ENCODE peak calls at places on chromosomes 7 and 10, in five cellular contexts. One of them, this sample, is unnamed.

GRCh38 chr10:75845538-75845937 is 414.1 kb downstream of the LRMDA start:
- DNase-seq in cardiac muscle cell: no peak
- DNase-seq in colonic mucosa: no peak
- DNase-seq in suprapubic skin: no peak
- DNase-seq in substantia nigra: no peak
- DNase-seq in this sample: no peak

GRCh38 chr10:88243847-88244730 is 339.0 kb downstream of the RNLS start:
- DNase-seq in colonic mucosa: peak
- DNase-seq in cardiac muscle cell: peak
- DNase-seq in substantia nigra: no peak
- DNase-seq in suprapubic skin: peak
- DNase-seq in this sample: no peak

GRCh38 chr7:85573346-85573745 is 386.5 kb upstream of the SEMA3D start:
- DNase-seq in cardiac muscle cell: no peak
- DNase-seq in colonic mucosa: no peak
- DNase-seq in suprapubic skin: no peak
- DNase-seq in substantia nigra: no peak
- DNase-seq in this sample: no peak

GRCh38 chr7:90345548-90346319 is 782 bp upstream of the GTPBP10 start:
- DNase-seq in cardiac muscle cell: peak
- DNase-seq in colonic mucosa: peak
- DNase-seq in substantia nigra: no peak
- DNase-seq in suprapubic skin: no peak
- DNase-seq in this sample: no peak

GRCh38 chr7:33888206-33888605 is 17.1 kb upstream of the BMPER start:
- DNase-seq in suprapubic skin: no peak
- DNase-seq in substantia nigra: no peak
- DNase-seq in colonic mucosa: no peak
- DNase-seq in cardiac muscle cell: no peak
- DNase-seq in this sample: no peak

GRCh38 chr10:30591249-30591670 is 38.3 kb downstream of the LYZL2 start:
- DNase-seq in cardiac muscle cell: peak
- DNase-seq in colonic mucosa: peak
- DNase-seq in suprapubic skin: peak
- DNase-seq in substantia nigra: no peak
- DNase-seq in this sample: peak

GRCh38 chr7:67788689-67789088 is 792.1 kb downstream of the TYW1 start:
- DNase-seq in cardiac muscle cell: peak
- DNase-seq in colonic mucosa: no peak
- DNase-seq in suprapubic skin: no peak
- DNase-seq in substantia nigra: no peak
- DNase-seq in this sample: no peak

GRCh38 chr10:126262971-126263370 is 125.3 kb downstream of the ADAM12 start:
- DNase-seq in suprapubic skin: no peak
- DNase-seq in cardiac muscle cell: no peak
- DNase-seq in substantia nigra: no peak
- DNase-seq in colonic mucosa: no peak
- DNase-seq in this sample: no peak

GRCh38 chr7:18361756-18362155 is 133.8 kb upstream of the HDAC9 start:
- DNase-seq in colonic mucosa: peak
- DNase-seq in suprapubic skin: no peak
- DNase-seq in cardiac muscle cell: peak
- DNase-seq in substantia nigra: no peak
- DNase-seq in this sample: no peak

GRCh38 chr10:103653581-103654020 is 160.1 kb downstream of the NEURL1 start:
- DNase-seq in colonic mucosa: peak
- DNase-seq in suprapubic skin: peak
- DNase-seq in substantia nigra: no peak
- DNase-seq in cardiac muscle cell: no peak
- DNase-seq in this sample: no peak

GRCh38 chr10:28676968-28677888 is at the start of gene BAMBI:
- DNase-seq in substantia nigra: peak
- DNase-seq in colonic mucosa: peak
- DNase-seq in suprapubic skin: peak
- DNase-seq in cardiac muscle cell: peak
- DNase-seq in this sample: peak
- H3K27ac ChIP-seq in substantia nigra: peak
- H3K27ac ChIP-seq in colonic mucosa: no peak
- H3K27ac ChIP-seq in suprapubic skin: peak
- H3K27ac ChIP-seq in cardiac muscle cell: peak
- H3K27ac ChIP-seq in this sample: no peak

DNA sequence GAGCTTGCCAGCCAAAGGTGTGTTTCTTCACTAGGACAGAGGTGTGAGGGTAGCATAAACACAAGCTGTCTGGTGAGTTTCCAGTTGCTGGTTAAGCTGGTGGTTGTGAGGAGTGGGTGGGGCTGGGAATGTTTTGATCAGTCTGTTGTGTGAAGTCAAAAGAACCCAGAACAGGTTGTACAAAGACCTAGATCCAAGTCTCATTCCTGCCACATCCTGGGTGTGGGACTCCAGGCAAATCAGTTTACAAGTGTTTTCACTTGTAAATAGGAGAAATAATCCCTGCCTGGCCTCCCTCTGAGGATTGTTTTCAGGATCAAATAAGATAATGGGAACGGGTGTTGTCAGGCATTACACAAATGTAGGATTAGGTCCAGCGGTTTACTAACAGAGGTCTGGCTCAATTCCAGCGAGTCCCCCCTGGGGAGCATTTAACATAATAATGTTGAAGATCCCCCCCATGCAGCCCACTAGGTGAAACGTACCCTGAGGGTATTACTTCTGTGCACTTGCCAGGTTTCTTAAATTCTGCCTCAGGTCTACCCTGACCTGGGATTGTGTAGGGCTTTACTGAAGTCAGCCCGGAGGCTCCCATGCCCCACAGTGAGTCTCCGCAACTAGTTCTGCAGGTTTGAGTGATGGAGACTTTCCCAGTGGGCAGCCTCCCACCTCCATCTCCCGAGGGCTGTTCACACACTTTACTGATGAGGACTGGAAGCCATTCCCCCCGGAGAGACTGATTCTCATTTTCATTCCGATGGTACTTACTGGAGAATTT is 2.6 kb upstream of the FRAT2 start:
- DNase-seq in suprapubic skin: no peak
- DNase-seq in colonic mucosa: peak
- DNase-seq in cardiac muscle cell: no peak
- DNase-seq in substantia nigra: no peak
- DNase-seq in this sample: no peak
- H3K27ac ChIP-seq in suprapubic skin: peak
- H3K27ac ChIP-seq in colonic mucosa: no peak
- H3K27ac ChIP-seq in cardiac muscle cell: no peak
- H3K27ac ChIP-seq in substantia nigra: no peak
- H3K27ac ChIP-seq in this sample: no peak

DNA sequence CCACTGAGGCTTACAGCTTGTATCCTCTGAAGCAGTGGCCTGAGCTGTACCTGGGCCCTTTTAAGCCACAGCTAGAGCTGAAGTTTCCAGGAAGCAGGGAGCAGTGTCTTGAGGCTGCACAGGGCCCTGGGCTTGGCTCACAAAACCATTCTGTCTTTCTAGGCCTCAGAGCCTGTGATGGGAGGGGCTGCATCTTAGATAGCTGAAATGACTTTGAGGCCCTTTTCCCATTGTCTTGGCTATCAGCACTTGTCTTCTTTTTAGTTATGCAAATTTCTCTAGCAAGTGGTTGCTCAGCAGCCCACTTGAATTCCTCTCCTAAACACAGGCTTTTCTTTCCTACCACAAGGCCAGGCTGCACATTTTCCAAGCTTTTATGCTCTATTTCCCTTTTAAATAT is 864.2 kb downstream of the REEP3 start:
- DNase-seq in colonic mucosa: no peak
- DNase-seq in cardiac muscle cell: no peak
- DNase-seq in suprapubic skin: no peak
- DNase-seq in substantia nigra: no peak
- DNase-seq in this sample: no peak
- H3K27ac ChIP-seq in colonic mucosa: no peak
- H3K27ac ChIP-seq in cardiac muscle cell: no peak
- H3K27ac ChIP-seq in suprapubic skin: no peak
- H3K27ac ChIP-seq in substantia nigra: no peak
- H3K27ac ChIP-seq in this sample: no peak

DNA sequence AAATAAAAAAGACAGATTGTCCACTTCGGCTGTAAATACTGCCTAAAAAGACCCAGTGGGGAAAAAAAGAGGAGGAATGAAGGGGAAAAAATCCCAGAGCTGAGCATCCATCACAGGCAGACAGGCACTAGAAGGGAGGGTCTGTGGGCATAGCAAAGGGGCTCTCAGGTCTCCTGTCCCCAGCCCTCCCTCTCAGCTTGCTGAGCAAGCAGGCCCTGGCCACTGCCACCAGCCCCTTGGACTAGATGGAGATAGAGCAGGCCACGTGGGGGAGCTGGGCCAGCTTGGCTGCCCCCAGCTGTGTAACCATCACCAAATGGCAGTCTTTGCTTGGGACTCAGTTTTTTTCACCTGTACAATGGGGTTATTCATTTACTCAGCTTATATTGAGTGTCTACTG is 141.6 kb upstream of the UNC5B start:
- DNase-seq in substantia nigra: no peak
- DNase-seq in suprapubic skin: no peak
- DNase-seq in colonic mucosa: no peak
- DNase-seq in cardiac muscle cell: no peak
- DNase-seq in this sample: no peak
- H3K27ac ChIP-seq in substantia nigra: no peak
- H3K27ac ChIP-seq in suprapubic skin: no peak
- H3K27ac ChIP-seq in colonic mucosa: no peak
- H3K27ac ChIP-seq in cardiac muscle cell: no peak
- H3K27ac ChIP-seq in this sample: no peak

DNA sequence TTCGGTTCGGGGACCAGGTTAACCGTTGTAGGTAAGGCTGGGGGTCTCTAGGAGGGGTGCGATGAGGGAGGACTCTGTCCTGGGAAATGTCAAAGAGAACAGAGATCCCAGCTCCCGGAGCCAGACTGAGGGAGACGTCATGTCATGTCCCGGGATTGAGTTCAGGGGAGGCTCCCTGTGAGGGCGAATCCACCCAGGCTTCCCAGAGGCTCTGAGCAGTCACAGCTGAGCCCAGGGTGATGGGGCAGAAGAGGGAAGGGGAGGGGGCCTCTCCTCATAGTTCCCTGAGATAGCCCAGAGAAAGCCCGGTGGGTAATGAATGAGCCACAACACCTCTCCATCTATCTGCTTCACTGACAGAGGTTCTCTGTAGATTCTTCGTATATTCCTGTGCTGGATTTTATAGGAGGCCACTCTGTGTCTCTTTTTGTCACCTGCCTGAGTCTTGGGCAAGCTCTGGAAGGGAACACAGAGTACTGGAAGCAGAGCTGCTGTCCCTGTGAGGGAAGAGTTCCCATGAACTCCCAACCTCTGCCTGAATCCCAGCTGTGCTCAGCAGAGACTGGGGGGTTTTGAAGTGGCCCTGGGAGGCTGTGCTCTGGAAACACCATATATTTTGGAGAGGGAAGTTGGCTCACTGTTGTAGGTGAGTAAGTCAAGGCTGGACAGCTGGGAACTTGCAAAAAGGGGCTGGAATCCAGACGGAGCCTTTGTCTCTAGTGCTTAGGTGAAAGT is 16.4 kb downstream of the PRSS2 start:
- DNase-seq in suprapubic skin: no peak
- DNase-seq in substantia nigra: no peak
- DNase-seq in cardiac muscle cell: no peak
- DNase-seq in colonic mucosa: no peak
- DNase-seq in this sample: no peak
- H3K27ac ChIP-seq in suprapubic skin: no peak
- H3K27ac ChIP-seq in substantia nigra: no peak
- H3K27ac ChIP-seq in cardiac muscle cell: no peak
- H3K27ac ChIP-seq in colonic mucosa: no peak
- H3K27ac ChIP-seq in this sample: peak

GRCh38 chr10:6144609-6145413 is 56.0 kb downstream of the RBM17 start:
- DNase-seq in substantia nigra: peak
- DNase-seq in colonic mucosa: peak
- DNase-seq in suprapubic skin: peak
- DNase-seq in cardiac muscle cell: peak
- DNase-seq in this sample: peak
- H3K27ac ChIP-seq in substantia nigra: peak
- H3K27ac ChIP-seq in colonic mucosa: peak
- H3K27ac ChIP-seq in suprapubic skin: peak
- H3K27ac ChIP-seq in cardiac muscle cell: peak
- H3K27ac ChIP-seq in this sample: peak

DNA sequence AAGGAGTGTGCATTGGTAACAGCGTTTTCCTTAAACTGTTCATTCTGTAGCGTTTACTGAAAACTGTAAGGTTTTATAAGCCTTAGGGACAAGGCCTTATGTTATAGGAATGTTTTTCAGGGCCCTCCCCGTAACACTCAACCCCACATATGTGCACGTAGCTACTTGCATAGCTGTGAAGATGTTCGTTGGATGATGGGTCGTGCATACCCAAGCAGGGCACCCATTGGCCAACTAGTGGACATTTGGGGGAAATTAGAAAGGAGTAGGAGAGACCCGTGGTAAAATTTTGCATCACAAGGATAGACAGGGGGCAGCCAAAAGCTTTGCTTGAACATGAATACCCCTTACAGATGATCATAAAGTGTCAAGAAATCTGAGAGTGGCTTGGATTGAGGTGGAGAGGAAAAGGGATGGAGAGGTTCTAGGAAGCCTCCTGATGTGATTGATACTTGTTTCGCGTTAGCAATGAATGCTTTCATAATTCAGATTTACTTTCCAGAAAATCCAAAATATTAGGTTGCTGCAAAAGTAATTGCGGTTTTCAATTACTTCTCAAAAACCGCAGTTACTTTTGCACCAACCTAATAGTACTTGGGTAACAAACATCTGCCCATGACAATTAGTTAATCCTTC is 878 bp downstream of the SEC61A2 start:
- DNase-seq in colonic mucosa: peak
- DNase-seq in suprapubic skin: no peak
- DNase-seq in cardiac muscle cell: peak
- DNase-seq in substantia nigra: peak
- DNase-seq in this sample: peak
- H3K27ac ChIP-seq in colonic mucosa: no peak
- H3K27ac ChIP-seq in suprapubic skin: no peak
- H3K27ac ChIP-seq in cardiac muscle cell: peak
- H3K27ac ChIP-seq in substantia nigra: peak
- H3K27ac ChIP-seq in this sample: peak

DNA sequence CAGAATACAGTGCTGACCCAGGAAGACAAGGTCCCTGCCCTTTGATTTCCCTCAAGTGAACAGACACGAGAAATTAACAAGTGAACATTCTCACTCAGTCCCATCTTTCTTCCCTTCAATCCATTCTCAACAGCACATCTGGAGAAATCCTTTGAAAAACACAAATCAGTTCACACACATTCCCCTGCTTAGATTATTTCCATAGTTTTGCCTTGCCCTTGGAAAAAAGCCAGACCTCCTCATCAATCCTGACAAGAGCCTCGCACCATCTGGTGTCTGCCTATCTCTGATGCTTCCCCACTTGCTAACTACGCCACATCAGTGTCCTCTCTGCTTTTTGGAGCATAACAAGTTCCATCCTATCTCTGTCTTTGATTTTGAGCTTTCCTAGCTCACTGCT is 94.4 kb upstream of the KIAA1217 start:
- DNase-seq in colonic mucosa: no peak
- DNase-seq in substantia nigra: no peak
- DNase-seq in suprapubic skin: no peak
- DNase-seq in cardiac muscle cell: no peak
- DNase-seq in this sample: no peak
- H3K27ac ChIP-seq in colonic mucosa: no peak
- H3K27ac ChIP-seq in substantia nigra: no peak
- H3K27ac ChIP-seq in suprapubic skin: no peak
- H3K27ac ChIP-seq in cardiac muscle cell: no peak
- H3K27ac ChIP-seq in this sample: no peak

DNA sequence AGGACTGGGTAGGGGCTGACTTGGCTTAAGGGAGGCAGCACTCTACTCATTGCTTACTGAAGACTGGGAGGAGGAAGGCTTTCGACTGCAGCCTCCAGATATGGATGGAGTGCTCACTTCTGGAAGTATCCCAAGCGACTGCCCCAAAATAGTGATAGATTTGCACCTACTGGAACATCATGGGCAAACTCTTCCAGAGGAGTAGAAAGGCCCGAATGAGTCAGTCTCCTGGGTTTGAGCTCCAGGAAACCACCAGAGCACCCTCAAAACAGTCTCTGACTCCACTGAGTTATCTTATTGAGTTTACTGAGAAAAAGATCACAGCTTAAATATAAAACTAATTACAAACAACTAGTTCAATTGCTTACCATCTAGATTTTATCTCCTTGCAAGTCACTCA is 37.2 kb upstream of the PDLIM1 start:
- DNase-seq in colonic mucosa: no peak
- DNase-seq in cardiac muscle cell: no peak
- DNase-seq in suprapubic skin: no peak
- DNase-seq in substantia nigra: no peak
- DNase-seq in this sample: no peak
- H3K27ac ChIP-seq in colonic mucosa: no peak
- H3K27ac ChIP-seq in cardiac muscle cell: peak
- H3K27ac ChIP-seq in suprapubic skin: no peak
- H3K27ac ChIP-seq in substantia nigra: no peak
- H3K27ac ChIP-seq in this sample: no peak